ENCODE peak calls at places on chromosome 14, in ten cellular contexts. S, H, Q, M, N, U, G, J, W and F are unnamed samples.

GRCh38 chr14:85534435-85534834 is 4.5 kb downstream of the FLRT2 start:
- DNase-seq in S (no peak), M (no peak), Q (no peak), G (peak; percentile 52), H (no peak), J (no peak), N (no peak), W (no peak), U (no peak), F (no peak)

GRCh38 chr14:89695846-89696245 is 258.7 kb downstream of the EFCAB11 start:
- DNase-seq in S (no peak), Q (no peak), U (no peak), H (no peak), M (no peak), W (no peak), G (no peak), N (no peak), J (no peak), F (no peak)

GRCh38 chr14:76644875-76645518 is 116.3 kb upstream of the VASH1 start:
- DNase-seq in J (no peak), H (no peak), G (no peak), U (peak; percentile 30), Q (peak; percentile 49), W (peak; percentile 58), N (peak; percentile 17), S (peak; percentile 58), M (no peak), F (no peak)

GRCh38 chr14:67863223-67863622 is 43.6 kb downstream of the RAD51B start:
- DNase-seq in N (no peak), M (no peak), H (no peak), G (no peak), W (no peak), J (no peak), S (no peak), U (no peak), Q (no peak), F (no peak)

GRCh38 chr14:61573321-61573720 is 122.0 kb upstream of the HIF1A start:
- DNase-seq in Q (no peak), N (no peak), U (no peak), J (no peak), H (no peak), M (no peak), W (no peak), S (no peak), G (no peak), F (no peak)

GRCh38 chr14:106681161-106681955 is 1155.0 kb downstream of the TMEM121 start:
- DNase-seq in S (no peak), M (no peak), Q (no peak), J (no peak), N (no peak), G (no peak), U (no peak), H (no peak), W (no peak), F (no peak)

GRCh38 chr14:22200977-22201605 is 387.9 kb downstream of the DAD1 start:
- DNase-seq in U (peak; percentile 71), W (peak; percentile 16), G (no peak), J (no peak), S (no peak), M (no peak), Q (peak; percentile 3), N (no peak), H (no peak), F (no peak)

GRCh38 chr14:41605550-41606248 is 977 bp upstream of the LRFN5 start:
- DNase-seq in M (no peak), J (no peak), W (no peak), S (peak; percentile 62), Q (no peak), H (no peak), G (no peak), N (no peak), U (no peak), F (no peak)

GRCh38 chr14:89473979-89474378 is 56.9 kb upstream of the FOXN3 start:
- DNase-seq in W (no peak), S (no peak), M (no peak), G (no peak), H (no peak), U (no peak), J (no peak), N (no peak), Q (no peak), F (no peak)

GRCh38 chr14:68789002-68789797 is 3.7 kb downstream of the ZFP36L1 start:
- DNase-seq in U (peak; percentile 75), Q (peak; percentile 65), M (peak; percentile 91), W (peak; percentile 45), G (peak; percentile 82), J (peak; percentile 88), N (no peak), S (peak; percentile 95), H (peak; percentile 73), F (peak; percentile 95)

GRCh38 chr14:90676356-90676755 is 139.9 kb downstream of the TTC7B start:
- DNase-seq in M (no peak), N (no peak), S (no peak), Q (no peak), G (no peak), W (no peak), U (no peak), J (no peak), H (no peak), F (no peak)

GRCh38 chr14:90692826-90693225 is 123.4 kb downstream of the TTC7B start:
- DNase-seq in U (no peak), S (no peak), Q (no peak), W (no peak), H (no peak), J (no peak), G (no peak), N (no peak), M (no peak), F (no peak)

GRCh38 chr14:66117600-66117999 is 368.6 kb upstream of the CCDC196 start:
- DNase-seq in J (no peak), S (no peak), G (no peak), W (peak; percentile 19), U (no peak), H (no peak), Q (no peak), M (no peak), N (no peak), F (no peak)

GRCh38 chr14:75280448-75280830 is 1.8 kb downstream of the FOS start:
- DNase-seq in Q (no peak), U (no peak), H (no peak), S (peak; percentile 64), M (no peak), N (no peak), W (no peak), G (no peak), J (no peak), F (no peak)

GRCh38 chr14:75283162-75283883 is 4.7 kb downstream of the FOS start:
- DNase-seq in G (no peak), Q (peak; percentile 15), M (peak; percentile 83), J (peak; percentile 72), W (no peak), U (peak; percentile 54), H (peak; percentile 62), S (peak; percentile 82), N (no peak), F (no peak)

GRCh38 chr14:75281691-75282000 is 3.0 kb downstream of the FOS start:
- DNase-seq in W (no peak), M (no peak), S (no peak), U (no peak), Q (no peak), N (no peak), H (no peak), J (no peak), G (no peak), F (no peak)

GRCh38 chr14:75280831-75281690 is 2.4 kb downstream of the FOS start:
- DNase-seq in J (no peak), G (peak; percentile 60), M (peak; percentile 58), N (no peak), W (no peak), S (peak; percentile 79), Q (no peak), H (peak; percentile 54), U (no peak), F (no peak)

DNA sequence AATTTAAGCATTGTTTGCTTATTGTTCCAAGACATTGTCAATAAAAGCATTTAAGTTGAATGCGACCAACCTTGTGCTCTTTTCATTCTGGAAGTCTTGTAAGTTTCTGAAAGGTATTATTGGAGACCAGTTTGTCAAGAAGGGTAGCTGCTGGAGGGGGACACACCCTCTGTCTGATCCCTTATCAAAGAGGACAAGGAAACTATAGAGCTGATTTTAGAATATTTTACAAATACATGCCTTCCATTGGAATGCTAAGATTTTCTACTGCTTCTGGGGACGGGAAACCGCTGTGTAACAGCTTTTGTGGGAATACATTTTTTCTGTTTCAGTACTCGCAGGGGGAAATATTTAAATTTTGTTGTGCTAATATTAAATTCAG is 3.5 kb downstream of the FOS start:
- DNase-seq in G (no peak), J (no peak), H (no peak), M (peak; percentile 59), Q (no peak), S (no peak), N (no peak), W (no peak), U (no peak), F (peak; percentile 70)
- TF ChIP-seq POLR2A in G (peak; percentile 26), J (peak; percentile 41), H (no peak), M (no peak), Q (no peak), S (peak; percentile 7), N (no peak), W (no peak), U (peak; percentile 48), F (no peak)

GRCh38 chr14:101072945-101073597 is 169.5 kb upstream of the RTL1 start:
- DNase-seq in S (peak; percentile 72), Q (peak; percentile 57), G (peak; percentile 64), J (peak; percentile 31), U (peak; percentile 77), W (peak; percentile 97), M (peak; percentile 81), H (no peak), N (peak; percentile 61), F (peak; percentile 47)
- TF ChIP-seq CTCF in S (no peak), Q (no peak), G (no peak), J (no peak), U (peak; percentile 33), W (peak; percentile 19), M (no peak), H (no peak), N (no peak), F (no peak)

DNA sequence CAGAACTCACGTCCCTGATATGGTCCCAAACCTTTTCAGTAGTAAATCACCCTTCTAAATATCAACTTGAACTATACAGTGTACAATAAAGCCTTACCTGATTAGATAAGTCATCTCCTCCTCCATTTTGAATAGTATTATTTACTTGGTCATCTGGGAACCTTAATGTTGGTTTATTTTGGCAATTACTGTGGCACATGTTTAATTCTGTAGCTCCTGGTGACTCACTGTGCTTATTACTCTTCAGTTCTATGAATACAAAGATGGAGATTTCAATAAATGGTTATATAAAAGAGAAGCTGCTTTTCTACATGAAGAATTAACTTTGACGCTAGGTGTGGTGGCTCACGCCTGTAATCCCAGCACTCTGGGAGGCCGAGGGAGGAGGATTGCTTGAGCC is 25.4 kb downstream of the MIS18BP1 start:
- DNase-seq in S (no peak), Q (no peak), H (no peak), M (no peak), G (no peak), J (no peak), W (no peak), N (no peak), U (no peak), F (no peak)
- TF ChIP-seq EP300 in S (no peak), Q (no peak), H (no peak), M (no peak), G (no peak), J (no peak), W (no peak), N (no peak), U (no peak), F (no peak)

DNA sequence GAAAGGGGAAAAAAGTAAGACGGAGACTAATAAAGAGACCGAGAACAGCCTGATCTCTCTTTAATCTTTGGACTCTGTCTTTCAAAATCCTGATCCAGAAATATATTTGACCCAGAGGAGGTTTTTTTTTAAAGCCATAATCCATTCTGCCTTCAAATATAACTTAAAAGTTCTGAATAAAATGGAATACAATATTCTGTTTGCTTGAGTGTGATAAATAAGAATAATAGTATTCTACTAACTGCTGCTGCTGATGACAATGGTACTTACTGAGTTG is 1196.0 kb downstream of the GALC start:
- DNase-seq in Q (no peak), S (no peak), W (no peak), M (no peak), U (no peak), N (no peak), J (no peak), G (no peak), H (no peak), F (no peak)
- TF ChIP-seq POLR2A in Q (no peak), S (no peak), W (no peak), M (no peak), U (no peak), N (no peak), J (no peak), G (no peak), H (no peak), F (no peak)